ENCODE peak calls at places on chromosomes 6 and 20, in nine cellular contexts. B, Y, P, S, O, W, V, K and Z are unnamed samples.

GRCh38 chr6:30211899-30212298 is 1.3 kb downstream of the TRIM26 start:
- DNase-seq in P (no peak), V (no peak), B (no peak), W (no peak), O (no peak), Y (no peak), S (no peak), K (no peak), Z (no peak)

GRCh38 chr6:47524136-47524840 is 46.7 kb downstream of the CD2AP start:
- DNase-seq in B (peak; percentile 48), W (no peak), V (peak; percentile 28), O (no peak), P (no peak), K (no peak), S (no peak), Y (no peak), Z (no peak)

GRCh38 chr20:24628985-24629384 is 159.6 kb downstream of the SYNDIG1 start:
- DNase-seq in W (no peak), K (no peak), S (no peak), B (no peak), P (no peak), O (no peak), Y (no peak), V (no peak), Z (no peak)

GRCh38 chr6:35406666-35407065 is 45.5 kb upstream of the FANCE start:
- DNase-seq in W (no peak), O (no peak), K (no peak), S (no peak), B (no peak), Y (no peak), V (no peak), P (no peak), Z (no peak)

GRCh38 chr6:68108243-68108835 is 526.7 kb upstream of the ADGRB3 start:
- DNase-seq in W (no peak), S (no peak), O (no peak), K (no peak), V (no peak), Y (no peak), B (peak; percentile 56), P (no peak), Z (no peak)

GRCh38 chr6:45746046-45746445 is 269.6 kb downstream of the CLIC5 start:
- DNase-seq in S (no peak), P (no peak), V (peak; percentile 32), Y (no peak), K (no peak), B (peak; percentile 14), O (no peak), W (no peak), Z (no peak)

GRCh38 chr20:59576216-59576953 is 28.0 kb upstream of the PHACTR3 start:
- DNase-seq in S (no peak), O (no peak), K (no peak), V (no peak), W (no peak), Y (peak; percentile 9), P (no peak), B (peak; percentile 22), Z (peak; percentile 26)

GRCh38 chr20:58267389-58268215 is 39.1 kb upstream of the ANKRD60 start:
- DNase-seq in S (no peak), W (no peak), O (no peak), P (no peak), K (no peak), B (no peak), V (no peak), Y (no peak), Z (no peak)

GRCh38 chr20:57900226-57900905 is 190.6 kb upstream of the PMEPA1 start:
- DNase-seq in W (no peak), V (no peak), K (no peak), S (no peak), Y (no peak), P (no peak), O (no peak), B (peak; percentile 67), Z (no peak)

GRCh38 chr20:26308961-26309360 is 612.3 kb upstream of the ZNF337 start:
- DNase-seq in B (no peak), O (no peak), S (no peak), P (no peak), K (no peak), V (no peak), W (no peak), Y (no peak), Z (no peak)

GRCh38 chr20:17155401-17155800 is 71.4 kb upstream of the PCSK2 start:
- DNase-seq in B (no peak), K (no peak), W (no peak), P (no peak), S (no peak), O (no peak), V (no peak), Y (no peak), Z (no peak)

GRCh38 chr6:35980991-35981645 is 43.3 kb downstream of the SLC26A8 start:
- DNase-seq in V (no peak), P (no peak), O (no peak), K (no peak), S (no peak), B (no peak), W (no peak), Y (no peak), Z (no peak)

GRCh38 chr20:13042458-13042794 is 33.7 kb downstream of the SPTLC3 start:
- DNase-seq in K (no peak), B (no peak), P (no peak), V (no peak), Y (no peak), O (no peak), S (no peak), W (no peak), Z (no peak)

GRCh38 chr6:154653853-154654252 is 79.4 kb upstream of the SCAF8 start:
- DNase-seq in W (no peak), O (no peak), Y (no peak), B (peak; percentile 37), V (peak; percentile 66), P (no peak), S (peak; percentile 40), K (no peak), Z (no peak)

GRCh38 chr6:133568970-133569889 is 319.7 kb upstream of the TCF21 start:
- DNase-seq in S (no peak), K (peak; percentile 75), P (peak; percentile 4), Y (peak; percentile 58), O (peak; percentile 16), B (peak; percentile 89), W (peak; percentile 5), V (peak; percentile 87), Z (peak; percentile 84)

GRCh38 chr20:44967207-44967807 is 995 bp downstream of the STK4 start:
- DNase-seq in B (no peak), W (peak; percentile 41), O (no peak), K (no peak), S (no peak), V (no peak), Y (no peak), P (no peak), Z (no peak)

GRCh38 chr6:98092326-98092725 is 742.0 kb upstream of the POU3F2 start:
- DNase-seq in Y (no peak), S (no peak), P (no peak), K (no peak), B (no peak), W (no peak), V (no peak), O (no peak), Z (no peak)

GRCh38 chr20:37393863-37394542 is 48.1 kb downstream of the SRC start:
- DNase-seq in V (no peak), B (no peak), W (no peak), Y (no peak), O (no peak), K (peak; percentile 4), P (no peak), S (no peak), Z (no peak)

GRCh38 chr6:124463271-124463670 is 499.0 kb upstream of the RNF217 start:
- DNase-seq in S (no peak), W (no peak), K (no peak), P (no peak), Y (no peak), V (no peak), B (no peak), O (peak; percentile 2), Z (no peak)

GRCh38 chr6:121521164-121521555 is 85.7 kb downstream of the GJA1 start:
- DNase-seq in O (no peak), S (no peak), B (peak; percentile 75), P (no peak), V (no peak), W (no peak), Y (no peak), K (peak; percentile 11), Z (no peak)

GRCh38 chr20:1894471-1894950 is 696 bp upstream of the SIRPA start:
- DNase-seq in W (peak; percentile 63), Y (peak; percentile 81), S (no peak), V (peak; percentile 89), B (peak; percentile 80), P (no peak), K (peak; percentile 86), O (no peak), Z (no peak)

GRCh38 chr20:20713244-20713765 is 861 bp upstream of the RALGAPA2 start:
- DNase-seq in O (no peak), Y (no peak), V (no peak), B (no peak), S (no peak), W (no peak), P (no peak), K (no peak), Z (no peak)

GRCh38 chr6:4130357-4130987 is 4.9 kb downstream of the ECI2 start:
- DNase-seq in W (no peak), S (no peak), K (no peak), P (no peak), V (no peak), O (no peak), Y (no peak), B (no peak), Z (no peak)

GRCh38 chr20:48098099-48098498 is 312.8 kb upstream of the SULF2 start:
- DNase-seq in V (no peak), P (no peak), O (no peak), S (no peak), Y (no peak), K (no peak), W (no peak), B (no peak), Z (no peak)

GRCh38 chr6:84892666-84893065 is 128.3 kb upstream of the TBX18 start:
- DNase-seq in S (peak; percentile 38), K (no peak), O (no peak), V (no peak), Y (no peak), B (no peak), P (no peak), W (no peak), Z (no peak)

GRCh38 chr20:53829706-53830521 is 236.3 kb upstream of the ZNF217 start:
- DNase-seq in K (no peak), B (no peak), P (no peak), S (peak; percentile 74), V (peak; percentile 23), W (peak; percentile 49), Y (no peak), O (no peak), Z (no peak)

GRCh38 chr6:38686270-38687042 is 16.5 kb downstream of the GLO1 start:
- DNase-seq in P (no peak), W (no peak), V (no peak), O (no peak), B (no peak), K (no peak), Y (no peak), S (no peak), Z (no peak)

GRCh38 chr6:34358389-34358906 is 34.0 kb downstream of the NUDT3 start:
- DNase-seq in O (peak; percentile 65), P (no peak), K (no peak), Y (no peak), V (peak; percentile 53), S (peak; percentile 35), W (no peak), B (no peak), Z (peak; percentile 53)

GRCh38 chr6:70547313-70547712 is 19.4 kb upstream of the SDHAF4 start:
- DNase-seq in S (peak; percentile 35), K (peak; percentile 42), P (no peak), O (no peak), W (no peak), Y (peak; percentile 58), V (peak; percentile 16), B (peak; percentile 35), Z (no peak)

GRCh38 chr6:65776332-65776731 is 69.3 kb upstream of the EYS start:
- DNase-seq in B (peak; percentile 75), P (no peak), O (no peak), S (no peak), Y (no peak), V (no peak), K (peak; percentile 20), W (no peak), Z (no peak)

GRCh38 chr6:87858440-87858839 is 156.4 kb upstream of the AKIRIN2 start:
- DNase-seq in W (no peak), S (no peak), V (no peak), K (no peak), P (no peak), Y (no peak), O (no peak), B (no peak), Z (no peak)